ENCODE peak calls at places on chromosome 14, in nine cellular contexts. C, G, K, P, D, V, M, Q and Z are unnamed samples.

GRCh38 chr14:35406811-35407630 is 2.5 kb upstream of the NFKBIA start:
- DNase-seq in C (no peak), G (peak), K (no peak), P (no peak), D (no peak), V (peak), M (peak), Q (peak), Z (no peak)

GRCh38 chr14:70188608-70189540 is at the start of gene SLC8A3:
- DNase-seq in C (no peak), G (no peak), K (no peak), P (no peak), D (no peak), V (peak), M (peak), Q (peak), Z (peak)

GRCh38 chr14:68216072-68216471 is 396.5 kb downstream of the RAD51B start:
- DNase-seq in C (no peak), G (no peak), K (no peak), P (no peak), D (no peak), V (no peak), M (no peak), Q (no peak), Z (no peak)

GRCh38 chr14:35342160-35343010 is 50.2 kb downstream of the PSMA6 start:
- DNase-seq in C (no peak), G (no peak), K (no peak), P (peak), D (no peak), V (peak), M (no peak), Q (no peak), Z (no peak)

GRCh38 chr14:93930296-93930988 is 3.3 kb downstream of the FAM181A start:
- DNase-seq in C (no peak), G (no peak), K (no peak), P (no peak), D (no peak), V (no peak), M (no peak), Q (no peak), Z (no peak)

GRCh38 chr14:70887207-70888150 is 19.8 kb upstream of the PCNX1 start:
- DNase-seq in C (no peak), G (peak), K (no peak), P (no peak), D (peak), V (no peak), M (peak), Q (peak), Z (no peak)

GRCh38 chr14:105864116-105864515 is 337.7 kb downstream of the TMEM121 start:
- DNase-seq in C (no peak), G (no peak), K (no peak), P (peak), D (no peak), V (no peak), M (no peak), Q (no peak), Z (no peak)

GRCh38 chr14:28321475-28322244 is 444.9 kb upstream of the FOXG1 start:
- DNase-seq in C (no peak), G (no peak), K (no peak), P (no peak), D (no peak), V (no peak), M (peak), Q (no peak), Z (no peak)

GRCh38 chr14:96117101-96117897 is 78.1 kb downstream of the C14orf132 start:
- DNase-seq in C (no peak), G (no peak), K (no peak), P (no peak), D (no peak), V (no peak), M (peak), Q (peak), Z (no peak)

GRCh38 chr14:71549421-71549820 is 382.8 kb upstream of the RGS6 start:
- DNase-seq in C (no peak), G (no peak), K (no peak), P (no peak), D (no peak), V (no peak), M (no peak), Q (no peak), Z (no peak)

GRCh38 chr14:68499451-68499850 is 293.4 kb downstream of the ZFP36L1 start:
- DNase-seq in C (no peak), G (no peak), K (no peak), P (no peak), D (no peak), V (no peak), M (no peak), Q (no peak), Z (no peak)

GRCh38 chr14:101174980-101175606 is 271.6 kb upstream of the RTL1 start:
- DNase-seq in C (no peak), G (no peak), K (no peak), P (no peak), D (no peak), V (no peak), M (no peak), Q (no peak), Z (no peak)

GRCh38 chr14:56569174-56569573 is 10.4 kb upstream of the TMEM260 start:
- DNase-seq in C (no peak), G (no peak), K (no peak), P (no peak), D (no peak), V (no peak), M (no peak), Q (no peak), Z (no peak)

GRCh38 chr14:34766611-34767010 is 52.2 kb upstream of the CFL2 start:
- DNase-seq in C (no peak), G (no peak), K (no peak), P (no peak), D (peak), V (no peak), M (peak), Q (no peak), Z (no peak)

GRCh38 chr14:105945891-105946290 is 419.5 kb downstream of the TMEM121 start:
- DNase-seq in C (peak), G (no peak), K (no peak), P (no peak), D (no peak), V (no peak), M (no peak), Q (peak), Z (no peak)

GRCh38 chr14:105554022-105554421 is 27.6 kb downstream of the TMEM121 start:
- DNase-seq in C (no peak), G (no peak), K (no peak), P (no peak), D (no peak), V (no peak), M (no peak), Q (no peak), Z (no peak)

GRCh38 chr14:79631276-79631675 is 580.0 kb downstream of the DIO2 start:
- DNase-seq in C (no peak), G (no peak), K (no peak), P (no peak), D (no peak), V (no peak), M (no peak), Q (no peak), Z (no peak)

GRCh38 chr14:53209370-53209769 is 56.2 kb upstream of the DDHD1 start:
- DNase-seq in C (no peak), G (no peak), K (no peak), P (no peak), D (no peak), V (no peak), M (peak), Q (no peak), Z (no peak)

GRCh38 chr14:40371011-40371410 is 938.8 kb upstream of the FBXO33 start:
- DNase-seq in C (no peak), G (no peak), K (no peak), P (no peak), D (no peak), V (no peak), M (peak), Q (no peak), Z (no peak)

GRCh38 chr14:61492474-61492873 is 171.1 kb downstream of the PRKCH start:
- DNase-seq in C (no peak), G (no peak), K (no peak), P (no peak), D (no peak), V (no peak), M (no peak), Q (no peak), Z (no peak)
- H3K4me3 ChIP-seq in C (no peak), G (no peak), K (no peak), P (no peak), D (no peak), V (no peak), M (no peak), Q (no peak), Z (no peak)

DNA sequence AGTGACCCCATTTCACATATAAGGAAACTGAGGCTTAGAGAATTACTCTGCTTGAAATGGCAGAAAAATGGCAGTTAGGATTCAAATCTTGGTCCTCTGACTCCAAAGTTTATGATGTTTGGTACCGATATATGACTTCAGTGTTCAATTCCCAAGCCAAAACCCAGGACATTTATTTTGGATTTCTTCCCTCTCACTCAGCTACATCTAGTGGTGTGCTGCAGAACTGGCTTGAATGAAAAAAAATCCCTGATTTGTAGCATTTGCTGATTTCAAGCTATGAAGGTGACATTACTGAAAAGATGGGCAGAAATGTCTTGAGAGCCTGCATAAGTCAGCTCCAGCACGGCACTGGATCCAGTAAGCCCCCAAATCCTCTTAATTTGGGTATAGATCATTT is 106.4 kb downstream of the EFCAB11 start:
- DNase-seq in C (no peak), G (no peak), K (no peak), P (no peak), D (no peak), V (no peak), M (peak), Q (no peak), Z (no peak)
- TF ChIP-seq CTCF in C (no peak), G (no peak), K (no peak), P (peak), D (peak), V (peak), M (peak), Q (no peak), Z (peak)

GRCh38 chr14:74610866-74611671 is 968 bp downstream of the LTBP2 start:
- DNase-seq in C (no peak), G (no peak), K (no peak), P (peak), D (no peak), V (no peak), M (peak), Q (peak), Z (no peak)
- H3K4me3 ChIP-seq in C (peak), G (no peak), K (peak), P (peak), D (peak), V (peak), M (peak), Q (peak), Z (peak)

GRCh38 chr14:89516173-89516572 is 99.1 kb upstream of the FOXN3 start:
- DNase-seq in C (no peak), G (no peak), K (no peak), P (no peak), D (no peak), V (no peak), M (no peak), Q (no peak), Z (no peak)
- TF ChIP-seq CTCF in C (no peak), G (no peak), K (no peak), P (no peak), D (no peak), V (no peak), M (no peak), Q (no peak), Z (no peak)

DNA sequence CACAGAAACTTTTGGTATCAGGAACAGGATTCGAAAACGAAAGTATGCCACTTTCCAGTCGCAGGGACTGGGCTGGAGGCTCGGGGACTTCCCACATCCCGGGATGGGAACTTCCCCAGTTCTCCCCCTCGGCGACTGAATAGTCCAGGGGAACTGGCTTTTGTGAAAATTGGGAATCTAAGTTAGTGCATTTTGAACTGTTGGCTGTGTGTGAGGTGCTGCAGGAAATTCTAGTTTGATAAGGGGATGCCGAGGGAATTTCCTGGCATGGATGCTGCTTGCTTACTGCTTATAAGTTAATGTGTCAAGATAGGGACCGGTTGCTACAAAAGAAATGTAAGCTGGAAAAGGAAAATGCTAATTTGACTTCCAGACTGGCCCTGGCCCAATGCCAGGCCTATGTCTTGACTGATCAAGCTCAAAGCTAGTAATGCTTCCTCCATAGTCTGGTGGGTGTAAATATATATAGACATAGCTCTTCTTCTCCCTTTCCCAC is 73.4 kb upstream of the EIF5 start:
- DNase-seq in C (no peak), G (no peak), K (no peak), P (peak), D (no peak), V (no peak), M (peak), Q (peak), Z (no peak)
- H3K4me3 ChIP-seq in C (peak), G (no peak), K (peak), P (peak), D (peak), V (no peak), M (peak), Q (peak), Z (peak)

DNA sequence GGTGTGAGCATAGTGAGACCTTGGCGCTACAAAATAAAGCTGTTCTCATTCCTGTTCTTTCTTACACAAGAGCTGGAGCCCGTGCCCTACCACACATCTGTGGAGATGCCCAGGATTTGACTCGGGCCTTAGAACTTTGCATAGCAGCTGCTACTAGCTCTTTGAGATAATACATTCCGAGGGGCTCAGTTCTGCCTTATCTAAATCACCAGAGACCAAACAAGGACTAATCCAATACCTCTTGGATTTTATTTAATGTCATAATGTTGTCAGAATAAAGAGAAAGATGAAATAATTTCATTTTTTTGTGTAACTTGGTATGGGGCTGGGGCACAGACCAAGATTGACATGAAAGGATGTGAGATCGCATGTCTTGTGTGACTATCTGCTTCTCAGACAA is 7.6 kb downstream of the PNP start:
- DNase-seq in C (no peak), G (no peak), K (no peak), P (no peak), D (no peak), V (no peak), M (no peak), Q (no peak), Z (no peak)
- TF ChIP-seq CTCF in C (no peak), G (no peak), K (no peak), P (no peak), D (no peak), V (no peak), M (no peak), Q (no peak), Z (no peak)

GRCh38 chr14:37830271-37830670 is 234.8 kb downstream of the TTC6 start:
- DNase-seq in C (no peak), G (no peak), K (no peak), P (no peak), D (no peak), V (no peak), M (no peak), Q (no peak), Z (no peak)

GRCh38 chr14:37834275-37834674 is 238.8 kb downstream of the TTC6 start:
- DNase-seq in C (no peak), G (no peak), K (no peak), P (no peak), D (no peak), V (no peak), M (no peak), Q (no peak), Z (no peak)
- H3K4me3 ChIP-seq in C (no peak), G (no peak), K (no peak), P (no peak), D (no peak), V (no peak), M (no peak), Q (no peak), Z (no peak)